ENCODE peak calls at places on chromosomes 6 and 20, in four cellular contexts. D is transverse colon, E is HepG2, X is A549. A is an unnamed sample.

GRCh38 chr20:17226410-17227198 is at the start of gene PCSK2:
- DNase-seq in D (peak), E (no peak), X (peak), A (peak)

GRCh38 chr20:11791316-11792228 is 126.1 kb upstream of the BTBD3 start:
- DNase-seq in D (no peak), E (no peak), X (no peak), A (no peak)

GRCh38 chr6:47073125-47074110 is 31.3 kb upstream of the ADGRF1 start:
- DNase-seq in D (no peak), E (peak), X (peak), A (no peak)

GRCh38 chr6:9502991-9503761 is 911.7 kb downstream of the TFAP2A start:
- DNase-seq in D (no peak), E (no peak), X (no peak), A (no peak)

GRCh38 chr6:12152023-12152960 is 137.9 kb upstream of the EDN1 start:
- DNase-seq in D (no peak), E (no peak), X (no peak), A (no peak)

GRCh38 chr6:84618836-84619235 is 145.6 kb downstream of the TBX18 start:
- DNase-seq in D (no peak), E (no peak), X (no peak), A (no peak)

GRCh38 chr6:35691027-35691824 is 2.5 kb upstream of the FKBP5 start:
- DNase-seq in D (peak), E (no peak), X (no peak), A (peak)

GRCh38 chr6:53070808-53071207 is 5.6 kb downstream of the FBXO9 start:
- DNase-seq in D (no peak), E (no peak), X (no peak), A (no peak)

GRCh38 chr6:30061766-30062458 is 847 bp downstream of the POLR1H start:
- DNase-seq in D (peak), E (no peak), X (no peak), A (peak)

GRCh38 chr20:57387945-57388351 is 3.2 kb upstream of the RBM38 start:
- DNase-seq in D (no peak), E (no peak), X (no peak), A (peak)

GRCh38 chr20:24676353-24676977 is 207.0 kb downstream of the SYNDIG1 start:
- DNase-seq in D (no peak), E (no peak), X (no peak), A (no peak)

GRCh38 chr6:87078983-87079616 is 15.8 kb downstream of the CGA start:
- DNase-seq in D (peak), E (peak), X (peak), A (peak)

GRCh38 chr6:3861424-3861823 is 12.3 kb downstream of the FAM50B start:
- DNase-seq in D (no peak), E (no peak), X (no peak), A (no peak)

GRCh38 chr6:86016567-86016966 is 373.9 kb upstream of the SYNCRIP start:
- DNase-seq in D (no peak), E (no peak), X (no peak), A (no peak)

GRCh38 chr20:59207742-59208357 is 44.2 kb downstream of the ZNF831 start:
- DNase-seq in D (peak), E (peak), X (peak), A (no peak)

GRCh38 chr6:168616807-168617756 is 176.1 kb downstream of the SMOC2 start:
- DNase-seq in D (peak), E (no peak), X (no peak), A (peak)

GRCh38 chr6:139829557-139829956 is 455.1 kb upstream of the CITED2 start:
- DNase-seq in D (no peak), E (no peak), X (no peak), A (no peak)

GRCh38 chr6:126475449-126475848 is 135.5 kb downstream of the CENPW start:
- DNase-seq in D (no peak), E (no peak), X (no peak), A (no peak)

GRCh38 chr6:112145080-112145573 is 57.7 kb downstream of the FAM229B start:
- DNase-seq in D (no peak), E (peak), X (no peak), A (no peak)

GRCh38 chr20:20802328-20802727 is 89.9 kb upstream of the RALGAPA2 start:
- DNase-seq in D (no peak), E (no peak), X (no peak), A (no peak)

GRCh38 chr6:98525860-98526259 is 308.5 kb upstream of the POU3F2 start:
- DNase-seq in D (no peak), E (no peak), X (no peak), A (no peak)

GRCh38 chr20:22836877-22837276 is 198.2 kb upstream of the SSTR4 start:
- DNase-seq in D (no peak), E (no peak), X (no peak), A (no peak)

GRCh38 chr6:152723398-152723797 is 25.7 kb downstream of the MYCT1 start:
- DNase-seq in D (no peak), E (no peak), X (no peak), A (no peak)

GRCh38 chr20:34299925-34300806 is 3.0 kb downstream of the AHCY start:
- DNase-seq in D (no peak), E (peak), X (no peak), A (no peak)

GRCh38 chr6:3796396-3796795 is 44.9 kb upstream of the PXDC1 start:
- DNase-seq in D (no peak), E (no peak), X (no peak), A (no peak)

GRCh38 chr6:2375443-2375842 is 130.0 kb upstream of the GMDS start:
- DNase-seq in D (no peak), E (no peak), X (no peak), A (no peak)

GRCh38 chr20:59784365-59785117 is 148.9 kb downstream of the SYCP2 start:
- DNase-seq in D (no peak), E (no peak), X (no peak), A (peak)

GRCh38 chr6:140586426-140587061 is 1212.1 kb upstream of the CITED2 start:
- DNase-seq in D (no peak), E (no peak), X (no peak), A (no peak)

GRCh38 chr6:22668307-22668706 is 98.9 kb downstream of the HDGFL1 start:
- DNase-seq in D (no peak), E (no peak), X (no peak), A (no peak)

GRCh38 chr6:48135352-48136084 is 24.5 kb upstream of the PTCHD4 start:
- DNase-seq in D (no peak), E (no peak), X (no peak), A (no peak)

GRCh38 chr6:69914015-69914485 is 47.7 kb downstream of the COL19A1 start:
- DNase-seq in D (no peak), E (no peak), X (no peak), A (no peak)

GRCh38 chr20:32231245-32231644 is 23.6 kb downstream of the POFUT1 start:
- DNase-seq in D (no peak), E (no peak), X (no peak), A (no peak)

GRCh38 chr6:168540713-168541291 is 99.8 kb downstream of the SMOC2 start:
- DNase-seq in D (no peak), E (no peak), X (no peak), A (no peak)

GRCh38 chr6:85033547-85033946 is 269.1 kb upstream of the TBX18 start:
- DNase-seq in D (no peak), E (no peak), X (no peak), A (no peak)

GRCh38 chr20:62238569-62239277 is 402 bp downstream of the OSBPL2 start:
- DNase-seq in D (peak), E (no peak), X (no peak), A (no peak)

GRCh38 chr6:130206474-130206873 is 16.3 kb downstream of the SAMD3 start:
- DNase-seq in D (no peak), E (no peak), X (no peak), A (no peak)

GRCh38 chr20:47761478-47762047 is 23.7 kb downstream of the SULF2 start:
- DNase-seq in D (no peak), E (no peak), X (no peak), A (no peak)

DNA sequence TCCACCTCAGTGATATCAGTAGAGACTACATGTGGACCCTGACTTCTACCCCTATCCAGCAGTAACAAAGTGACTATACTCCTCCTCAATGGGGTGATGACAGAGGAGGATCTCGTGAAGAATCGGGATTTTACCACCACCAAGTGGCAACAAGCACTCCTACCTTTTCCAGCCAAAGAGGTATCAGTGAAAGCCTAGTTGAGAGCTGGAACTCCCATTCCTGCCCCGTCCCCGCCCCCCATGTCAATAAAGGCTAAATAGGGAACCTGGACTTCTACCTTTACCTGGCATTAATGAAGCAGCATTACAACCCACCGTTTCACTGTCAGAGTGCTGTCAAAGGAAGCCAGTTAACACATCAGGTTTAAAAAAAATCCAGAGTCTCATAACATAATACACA is 45.3 kb downstream of the RNF24 start:
- DNase-seq in D (peak), E (peak), X (no peak), A (no peak)
- TF ChIP-seq CTCF in D (no peak), E (peak), X (no peak), A (no peak)

GRCh38 chr6:124993327-124993726 is 31.1 kb downstream of the RNF217 start:
- DNase-seq in D (no peak), E (no peak), X (no peak), A (no peak)

GRCh38 chr6:124989136-124989983 is 27.1 kb downstream of the RNF217 start:
- DNase-seq in D (no peak), E (no peak), X (no peak), A (no peak)

GRCh38 chr6:124994648-124995047 is 32.4 kb downstream of the RNF217 start:
- DNase-seq in D (no peak), E (no peak), X (no peak), A (no peak)

GRCh38 chr6:124987999-124988591 is 25.9 kb downstream of the RNF217 start:
- DNase-seq in D (no peak), E (no peak), X (no peak), A (no peak)

DNA sequence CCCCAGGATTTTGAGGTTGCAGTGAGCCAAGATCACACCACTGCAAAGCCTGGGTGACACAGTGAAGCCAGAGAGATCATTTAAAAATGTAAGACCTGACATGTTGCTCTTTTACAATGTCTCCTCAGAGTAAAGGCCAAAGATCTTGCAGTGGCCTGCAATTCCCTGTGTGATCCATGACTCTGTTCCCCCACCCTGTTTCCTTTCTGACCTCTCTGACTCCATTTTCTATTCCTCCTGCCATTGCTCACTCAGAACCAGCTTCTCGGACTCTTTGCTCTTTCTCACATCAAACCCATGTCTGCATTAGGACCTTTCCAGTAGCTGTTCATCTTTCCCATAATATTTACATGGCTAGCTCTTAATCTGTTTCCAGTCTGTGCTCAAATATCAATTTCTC is 28.8 kb downstream of the RNF217 start:
- DNase-seq in D (no peak), E (no peak), X (no peak), A (no peak)
- TF ChIP-seq POLR2A in D (no peak), E (no peak), X (no peak), A (no peak)

GRCh38 chr6:163231356-163232014 is 183.0 kb upstream of the QKI start:
- DNase-seq in D (no peak), E (no peak), X (no peak), A (no peak)

GRCh38 chr6:163232649-163233048 is 181.9 kb upstream of the QKI start:
- DNase-seq in D (no peak), E (no peak), X (no peak), A (no peak)

GRCh38 chr6:163229050-163229449 is 185.5 kb upstream of the QKI start:
- DNase-seq in D (no peak), E (no peak), X (no peak), A (no peak)

GRCh38 chr6:163230901-163231300 is 183.6 kb upstream of the QKI start:
- DNase-seq in D (no peak), E (no peak), X (no peak), A (no peak)

GRCh38 chr6:163232015-163232523 is 182.4 kb upstream of the QKI start:
- DNase-seq in D (no peak), E (no peak), X (no peak), A (no peak)
- TF ChIP-seq EP300 in D (no peak), E (no peak), X (no peak), A (no peak)

GRCh38 chr6:74113901-74114300 is 417.9 kb downstream of the CD109 start:
- DNase-seq in D (no peak), E (no peak), X (no peak), A (no peak)

GRCh38 chr6:74115674-74116073 is 419.7 kb downstream of the CD109 start:
- DNase-seq in D (no peak), E (no peak), X (no peak), A (no peak)

GRCh38 chr6:74117113-74117512 is 421.1 kb downstream of the CD109 start:
- DNase-seq in D (no peak), E (no peak), X (no peak), A (no peak)

GRCh38 chr6:74114428-74114827 is 418.4 kb downstream of the CD109 start:
- DNase-seq in D (no peak), E (no peak), X (no peak), A (no peak)
- TF ChIP-seq CTCF in D (no peak), E (no peak), X (no peak), A (no peak)

GRCh38 chr20:10433623-10434466 is at the start of gene MKKS:
- DNase-seq in D (peak), E (peak), X (peak), A (peak)
- TF ChIP-seq POLR2A in D (no peak), E (peak), X (peak), A (peak)